ENCODE peak calls at places on chromosome 15, in four cellular contexts. One of them, this sample, is unnamed.

GRCh38 chr15:99426431-99427105 is 139.2 kb upstream of the MEF2A start:
- DNase-seq in PC-3: no peak
- DNase-seq in KG1: no peak
- DNase-seq in transverse colon: peak
- DNase-seq in this sample: no peak

GRCh38 chr15:57025264-57025939 is 107.0 kb downstream of the TCF12 start:
- DNase-seq in PC-3: peak
- DNase-seq in KG1: no peak
- DNase-seq in transverse colon: no peak
- DNase-seq in this sample: peak

GRCh38 chr15:100760357-100760903 is 119.2 kb upstream of the ALDH1A3 start:
- DNase-seq in PC-3: peak
- DNase-seq in KG1: no peak
- DNase-seq in transverse colon: no peak
- DNase-seq in this sample: no peak

GRCh38 chr15:54687628-54688027 is 509.1 kb downstream of the RSL24D1 start:
- DNase-seq in PC-3: no peak
- DNase-seq in KG1: no peak
- DNase-seq in transverse colon: no peak
- DNase-seq in this sample: no peak

GRCh38 chr15:29819979-29820801 is 2.1 kb downstream of the TJP1 start:
- DNase-seq in PC-3: peak
- DNase-seq in KG1: no peak
- DNase-seq in transverse colon: no peak
- DNase-seq in this sample: no peak

GRCh38 chr15:63408514-63408913 is 26.9 kb upstream of the CA12 start:
- DNase-seq in PC-3: no peak
- DNase-seq in KG1: no peak
- DNase-seq in transverse colon: no peak
- DNase-seq in this sample: no peak

GRCh38 chr15:35545825-35546580 is at the start of gene DPH6:
- DNase-seq in PC-3: peak
- DNase-seq in KG1: peak
- DNase-seq in transverse colon: peak
- DNase-seq in this sample: peak

GRCh38 chr15:84818221-84819131 is 1.3 kb downstream of the ALPK3 start:
- DNase-seq in PC-3: peak
- DNase-seq in KG1: no peak
- DNase-seq in transverse colon: no peak
- DNase-seq in this sample: no peak

GRCh38 chr15:31238906-31239305 is 87.7 kb upstream of the KLF13 start:
- DNase-seq in PC-3: no peak
- DNase-seq in KG1: no peak
- DNase-seq in transverse colon: no peak
- DNase-seq in this sample: no peak

GRCh38 chr15:91947370-91947769 is 93.9 kb downstream of the SLCO3A1 start:
- DNase-seq in PC-3: no peak
- DNase-seq in KG1: peak
- DNase-seq in transverse colon: no peak
- DNase-seq in this sample: no peak

GRCh38 chr15:69777356-69777755 is 320.4 kb downstream of the TLE3 start:
- DNase-seq in PC-3: no peak
- DNase-seq in KG1: no peak
- DNase-seq in transverse colon: no peak
- DNase-seq in this sample: no peak

GRCh38 chr15:70152070-70152480 is 54.4 kb upstream of the TLE3 start:
- DNase-seq in PC-3: no peak
- DNase-seq in KG1: peak
- DNase-seq in transverse colon: no peak
- DNase-seq in this sample: no peak

GRCh38 chr15:62719316-62719715 is 323.2 kb upstream of the TPM1 start:
- DNase-seq in PC-3: no peak
- DNase-seq in KG1: no peak
- DNase-seq in transverse colon: no peak
- DNase-seq in this sample: no peak

GRCh38 chr15:84702961-84703482 is 12.9 kb downstream of the SEC11A start:
- DNase-seq in PC-3: no peak
- DNase-seq in KG1: no peak
- DNase-seq in transverse colon: peak
- DNase-seq in this sample: no peak

GRCh38 chr15:36361351-36361870 is 218.0 kb upstream of the CDIN1 start:
- DNase-seq in PC-3: peak
- DNase-seq in KG1: no peak
- DNase-seq in transverse colon: no peak
- DNase-seq in this sample: no peak

GRCh38 chr15:57165992-57166391 is 210.3 kb upstream of the CGNL1 start:
- DNase-seq in PC-3: peak
- DNase-seq in KG1: no peak
- DNase-seq in transverse colon: no peak
- DNase-seq in this sample: no peak

GRCh38 chr15:101348643-101349496 is 53.8 kb upstream of the SNRPA1 start:
- DNase-seq in PC-3: peak
- DNase-seq in KG1: no peak
- DNase-seq in transverse colon: peak
- DNase-seq in this sample: no peak

GRCh38 chr15:67836477-67836876 is 3.4 kb downstream of the RNU6-1 start:
- DNase-seq in PC-3: peak
- DNase-seq in KG1: peak
- DNase-seq in transverse colon: peak
- DNase-seq in this sample: peak